ENCODE peak calls at places on chromosome 5, in eight cellular contexts. Y, Z, W, P, G, O, E and K are unnamed samples.

GRCh38 chr5:14039576-14039975 is 95.1 kb upstream of the DNAH5 start:
- DNase-seq in Y (no peak), Z (no peak), W (no peak), P (no peak), G (no peak), O (peak; percentile 41), E (no peak), K (no peak)

GRCh38 chr5:1052641-1053390 is 44.2 kb downstream of the NKD2 start:
- DNase-seq in Y (no peak), Z (no peak), W (no peak), P (no peak), G (no peak), O (peak; percentile 45), E (no peak), K (no peak)

GRCh38 chr5:88883566-88884434 is 816 bp upstream of the MEF2C start:
- DNase-seq in Y (peak; percentile 21), Z (peak; percentile 83), W (peak; percentile 34), P (peak; percentile 81), G (peak; percentile 52), O (peak; percentile 18), E (peak; percentile 67), K (peak; percentile 87)

GRCh38 chr5:143860211-143860610 is 48.2 kb downstream of the HMHB1 start:
- DNase-seq in Y (no peak), Z (no peak), W (no peak), P (no peak), G (no peak), O (no peak), E (no peak), K (no peak)

GRCh38 chr5:106639488-106639887 is 1031.2 kb downstream of the EFNA5 start:
- DNase-seq in Y (no peak), Z (no peak), W (no peak), P (no peak), G (no peak), O (peak; percentile 3), E (no peak), K (no peak)

GRCh38 chr5:142612388-142612787 is 73.5 kb downstream of the FGF1 start:
- DNase-seq in Y (no peak), Z (no peak), W (no peak), P (no peak), G (no peak), O (no peak), E (no peak), K (no peak)

GRCh38 chr5:78915170-78915569 is 69.9 kb downstream of the ARSB start:
- DNase-seq in Y (no peak), Z (no peak), W (no peak), P (no peak), G (no peak), O (no peak), E (no peak), K (no peak)

GRCh38 chr5:142915840-142916424 is 145.8 kb downstream of the ARHGAP26 start:
- DNase-seq in Y (no peak), Z (no peak), W (peak; percentile 39), P (peak; percentile 40), G (no peak), O (peak; percentile 63), E (no peak), K (no peak)

GRCh38 chr5:178331491-178331981 is 98.9 kb upstream of the PHYKPL start:
- DNase-seq in Y (no peak), Z (peak; percentile 70), W (peak; percentile 84), P (peak; percentile 68), G (peak; percentile 90), O (no peak), E (no peak), K (no peak)

GRCh38 chr5:151696470-151697061 is 9.9 kb upstream of the SPARC start:
- DNase-seq in Y (peak; percentile 6), Z (peak; percentile 57), W (no peak), P (peak; percentile 70), G (peak; percentile 37), O (no peak), E (peak; percentile 89), K (no peak)

GRCh38 chr5:2353211-2353610 is 398.3 kb downstream of the IRX2 start:
- DNase-seq in Y (no peak), Z (no peak), W (no peak), P (no peak), G (no peak), O (no peak), E (no peak), K (no peak)

GRCh38 chr5:65868509-65868908 is 57.9 kb upstream of the ERBIN start:
- DNase-seq in Y (no peak), Z (no peak), W (no peak), P (no peak), G (no peak), O (no peak), E (no peak), K (no peak)

GRCh38 chr5:115601709-115602584 is at the start of gene TICAM2:
- DNase-seq in Y (peak; percentile 15), Z (peak; percentile 73), W (peak; percentile 56), P (peak; percentile 75), G (peak; percentile 52), O (peak; percentile 22), E (peak; percentile 64), K (peak; percentile 57)

GRCh38 chr5:172336666-172337310 is 53.2 kb upstream of the UBTD2 start:
- DNase-seq in Y (no peak), Z (no peak), W (no peak), P (no peak), G (no peak), O (no peak), E (no peak), K (no peak)

GRCh38 chr5:172731286-172732073 is 39.5 kb downstream of the DUSP1 start:
- DNase-seq in Y (no peak), Z (no peak), W (peak; percentile 83), P (peak; percentile 94), G (no peak), O (peak; percentile 63), E (no peak), K (no peak)

GRCh38 chr5:87319469-87319868 is 51.8 kb downstream of the RASA1 start:
- DNase-seq in Y (no peak), Z (no peak), W (no peak), P (no peak), G (no peak), O (no peak), E (no peak), K (no peak)

GRCh38 chr5:76652809-76653414 is 29.7 kb upstream of the F2RL2 start:
- DNase-seq in Y (no peak), Z (no peak), W (no peak), P (no peak), G (no peak), O (no peak), E (no peak), K (no peak)

GRCh38 chr5:164608507-164608906 is 1103.1 kb downstream of the MAT2B start:
- DNase-seq in Y (no peak), Z (no peak), W (no peak), P (no peak), G (no peak), O (no peak), E (no peak), K (no peak)

GRCh38 chr5:167688331-167688730 is 603.1 kb upstream of the WWC1 start:
- DNase-seq in Y (no peak), Z (no peak), W (no peak), P (no peak), G (no peak), O (no peak), E (no peak), K (no peak)

DNA sequence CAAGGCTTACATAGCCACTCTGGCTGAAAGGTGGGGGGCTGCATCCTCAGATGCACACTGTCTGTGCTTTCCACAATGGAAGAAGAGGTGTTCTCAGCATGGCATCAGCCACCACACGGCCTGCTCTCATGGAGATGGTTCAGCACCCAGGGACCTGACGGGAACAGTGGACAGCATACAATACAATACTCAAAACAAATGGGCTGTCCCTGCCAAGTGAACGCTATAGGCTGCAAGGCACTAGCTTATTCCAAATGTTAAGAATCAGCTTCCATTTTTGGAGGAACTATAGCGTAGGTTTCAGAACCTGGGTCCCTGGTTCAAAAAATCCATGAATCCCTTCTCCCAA is 77.2 kb downstream of the ZNF608 start:
- DNase-seq in Y (no peak), Z (no peak), W (no peak), P (no peak), G (no peak), O (no peak), E (no peak), K (no peak)
- H3K4me1 ChIP-seq in Y (peaks cover 20% of the 10 kb centered on the region), Z (peaks cover 22% of the 10 kb centered on the region), W (peaks cover 38% of the 10 kb centered on the region), P (peaks cover 4% of the 10 kb centered on the region), G (peaks cover 56% of the 10 kb centered on the region), O (no peaks in the 10 kb centered on the region), E (peaks cover 4% of the 10 kb centered on the region), K (no peaks in the 10 kb centered on the region)

DNA sequence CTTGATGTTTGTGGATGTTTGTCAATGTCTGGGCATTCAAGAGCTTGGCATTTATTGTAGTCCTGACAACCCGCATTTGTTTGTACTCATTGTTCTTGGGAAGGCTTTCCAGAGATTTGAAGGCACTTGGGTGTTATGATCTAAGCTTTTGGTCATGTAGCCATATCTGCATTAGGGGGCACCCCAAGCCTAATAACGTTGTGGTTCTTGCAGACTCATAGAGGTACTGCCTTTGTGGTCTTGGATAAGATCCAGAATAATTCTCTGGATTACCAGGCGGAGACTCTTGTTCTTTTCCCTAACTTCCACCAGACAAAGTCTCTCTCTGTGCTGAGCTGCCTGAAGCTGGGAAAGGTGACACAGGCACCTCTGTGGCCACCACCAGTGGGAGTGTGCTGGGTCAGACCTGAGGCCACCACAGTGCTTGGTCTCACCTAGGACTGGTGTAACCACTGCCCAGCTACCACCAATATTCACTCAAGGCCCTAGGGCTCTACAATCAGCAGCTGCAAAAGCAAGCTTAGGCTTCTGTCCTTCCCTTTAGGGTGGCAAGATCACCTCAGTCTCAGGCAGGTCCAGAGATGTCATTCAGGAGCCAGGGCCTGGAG is 144.4 kb upstream of the TAS2R1 start:
- DNase-seq in Y (no peak), Z (no peak), W (no peak), P (no peak), G (no peak), O (peak; percentile 9), E (no peak), K (no peak)
- TF ChIP-seq CTCF in Y (no peak), Z (peak; percentile 11), W (no peak), P (no peak), G (no peak), O (no peak), E (no peak), K (no peak)

DNA sequence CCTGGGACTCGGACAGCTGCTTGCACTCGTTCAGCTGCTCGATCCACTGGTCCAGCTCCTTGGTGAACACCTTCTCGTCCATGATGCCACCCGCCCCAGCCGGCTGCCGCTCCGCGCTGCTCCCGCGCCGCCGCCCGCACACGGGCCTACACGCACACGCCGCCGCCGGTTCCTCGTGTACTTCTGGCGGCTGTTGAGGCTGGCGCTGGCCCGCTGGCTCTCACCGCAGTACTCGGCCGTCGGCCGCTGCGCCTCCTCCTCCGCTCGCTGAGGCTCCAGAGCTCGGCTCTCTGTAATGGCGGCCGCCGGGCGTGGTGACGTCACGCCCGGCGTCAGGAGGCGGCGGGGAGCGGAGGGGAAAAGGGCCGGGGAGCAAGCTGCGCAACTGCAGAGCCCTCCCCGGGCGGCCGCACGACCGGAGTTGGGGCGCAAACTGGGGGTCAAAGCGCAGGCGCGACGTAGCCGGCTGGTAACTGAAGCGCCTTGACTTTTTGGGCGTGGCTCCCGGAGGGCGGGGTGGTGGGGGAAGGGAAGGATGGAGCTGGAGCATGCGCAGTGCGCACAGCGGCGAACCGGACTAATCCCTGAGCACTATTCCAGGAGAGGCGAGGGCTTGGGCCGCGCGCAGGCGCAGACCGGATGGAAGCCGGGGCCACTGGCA is at the start of gene PPP2CA:
- DNase-seq in Y (peak; percentile 83), Z (peak; percentile 98), W (peak; percentile 99), P (peak; percentile 99), G (peak; percentile 97), O (peak; percentile 98), E (peak; percentile 100), K (peak; percentile 100)
- TF ChIP-seq POLR2A in Y (peak; percentile 88), Z (peak; percentile 54), W (no peak), P (peak; percentile 84), G (peak; percentile 96), O (peak; percentile 76), E (peak; percentile 76), K (peak; percentile 18)

GRCh38 chr5:136188859-136189258 is 4.1 kb downstream of the SMIM32 start:
- DNase-seq in Y (no peak), Z (no peak), W (no peak), P (no peak), G (no peak), O (no peak), E (no peak), K (no peak)
- H3K4me1 ChIP-seq in Y (peaks cover 19% of the 10 kb centered on the region), Z (peaks cover 15% of the 10 kb centered on the region), W (peaks cover 22% of the 10 kb centered on the region), P (peaks cover 3% of the 10 kb centered on the region), G (no peaks in the 10 kb centered on the region), O (no peaks in the 10 kb centered on the region), E (no peaks in the 10 kb centered on the region), K (peaks cover 4% of the 10 kb centered on the region)